ENCODE peak calls at places on chromosome 12, in ten cellular contexts. T is cardiac fibroblast, Q is Panc1, K is fibroblast of the aortic adventitia, P is spleen, L is fibroblast of lung, X is mesothelial cell of epicardium, H is posterior cingulate gyrus, Y is transverse colon, B is glomerular endothelial cell. O is an unnamed sample.
A peak's percentile ranks its signal among the peaks of the same experiment; 100 is the strongest.

GRCh38 chr12:38053655-38054464 is 262.7 kb upstream of the ALG10B start:
- DNase-seq in T (no peak), Q (no peak), K (no peak), P (no peak), L (no peak), X (no peak), H (no peak), Y (peak; percentile 22), B (no peak), O (no peak)

GRCh38 chr12:90244232-90244631 is 535.6 kb upstream of the ATP2B1 start:
- DNase-seq in T (no peak), Q (no peak), K (no peak), P (no peak), L (no peak), X (no peak), H (no peak), Y (no peak), B (no peak), O (no peak)

GRCh38 chr12:2284321-2284813 is 231.6 kb downstream of the CACNA1C start:
- DNase-seq in T (peak; percentile 91), Q (no peak), K (peak; percentile 94), P (peak; percentile 37), L (peak; percentile 85), X (no peak), H (no peak), Y (no peak), B (no peak), O (no peak)

GRCh38 chr12:117377758-117378157 is 16.3 kb upstream of the NOS1 start:
- DNase-seq in T (no peak), Q (no peak), K (no peak), P (no peak), L (no peak), X (no peak), H (no peak), Y (no peak), B (no peak), O (no peak)

GRCh38 chr12:130428116-130428515 is 90.4 kb downstream of the PIWIL1 start:
- DNase-seq in T (no peak), Q (no peak), K (no peak), P (peak; percentile 49), L (no peak), X (no peak), H (peak; percentile 67), Y (peak; percentile 4), B (no peak), O (no peak)

GRCh38 chr12:10175849-10176641 is 2.8 kb upstream of the TMEM52B start:
- DNase-seq in T (no peak), Q (no peak), K (no peak), P (no peak), L (no peak), X (no peak), H (no peak), Y (peak; percentile 10), B (no peak), O (no peak)

GRCh38 chr12:53048780-53049401 is 974 bp upstream of the TNS2 start:
- DNase-seq in T (peak; percentile 91), Q (no peak), K (peak; percentile 73), P (peak; percentile 81), L (peak; percentile 79), X (no peak), H (peak; percentile 80), Y (peak; percentile 61), B (no peak), O (no peak)

GRCh38 chr12:128801879-128802391 is 21.8 kb downstream of the SLC15A4 start:
- DNase-seq in T (peak; percentile 43), Q (no peak), K (no peak), P (peak; percentile 67), L (no peak), X (no peak), H (peak; percentile 7), Y (no peak), B (no peak), O (no peak)

GRCh38 chr12:121786441-121786825 is 7.1 kb downstream of the RHOF start:
- DNase-seq in T (peak; percentile 79), Q (no peak), K (peak; percentile 87), P (no peak), L (peak; percentile 81), X (no peak), H (no peak), Y (peak; percentile 88), B (no peak), O (peak; percentile 65)

O was measured in T-cell.